ENCODE peak calls at places on chromosomes 12 and 14, in six cellular contexts. K is CD4-positive, alpha-beta T cell; Z is left ventricle myocardium inferior; P is ovary; C is tibial artery; R is spleen. Y is an unnamed sample.

GRCh38 chr14:103143535-103143934 is 20.3 kb downstream of the TNFAIP2 start:
- DNase-seq in C (no peak), P (no peak), R (no peak), Z (no peak), K (no peak), Y (no peak)

GRCh38 chr12:75683220-75683619 is 171.8 kb upstream of the KRR1 start:
- DNase-seq in Z (no peak), R (no peak), K (no peak), P (no peak), C (no peak), Y (no peak)

GRCh38 chr12:3266638-3267037 is 189.5 kb downstream of the TSPAN9 start:
- DNase-seq in R (no peak), Z (no peak), K (no peak), C (no peak), P (no peak), Y (no peak)

GRCh38 chr12:1591029-1591428 is 3.4 kb downstream of the FBXL14 start:
- DNase-seq in K (no peak), P (no peak), Z (no peak), C (no peak), R (no peak), Y (no peak)

GRCh38 chr14:64717870-64718269 is 13.6 kb downstream of the PLEKHG3 start:
- DNase-seq in Z (no peak), R (no peak), K (no peak), C (peak), P (peak), Y (no peak)

GRCh38 chr12:100826323-100826722 is 31.7 kb downstream of the ANO4 start:
- DNase-seq in K (no peak), R (no peak), P (peak), C (no peak), Z (peak), Y (peak)

GRCh38 chr12:81797100-81797499 is 38.0 kb upstream of the PPFIA2 start:
- DNase-seq in R (no peak), P (no peak), Z (no peak), K (no peak), C (no peak), Y (no peak)

GRCh38 chr12:124883263-124883876 is 19.7 kb upstream of the SCARB1 start:
- DNase-seq in C (no peak), P (no peak), R (no peak), K (no peak), Z (no peak), Y (no peak)

GRCh38 chr14:70576891-70577290 is 23.6 kb downstream of the MED6 start:
- DNase-seq in Z (no peak), C (no peak), K (no peak), R (no peak), P (no peak), Y (no peak)

GRCh38 chr12:47844264-47845020 is 24.7 kb upstream of the HDAC7 start:
- DNase-seq in C (peak), R (peak), K (no peak), Z (no peak), P (peak), Y (no peak)

GRCh38 chr12:109711596-109712461 is 1.8 kb upstream of the FAM222A start:
- DNase-seq in K (no peak), R (no peak), P (no peak), Z (peak), C (no peak), Y (no peak)

GRCh38 chr12:70154960-70155589 is 88.2 kb upstream of the CNOT2 start:
- DNase-seq in C (no peak), P (no peak), Z (no peak), K (no peak), R (no peak), Y (no peak)

GRCh38 chr12:127172857-127173256 is 1094.1 kb upstream of the TMEM132C start:
- DNase-seq in K (no peak), R (no peak), P (no peak), Z (no peak), C (no peak), Y (no peak)

GRCh38 chr12:58566599-58566998 is 353.7 kb downstream of the LRIG3 start:
- DNase-seq in Z (no peak), K (no peak), R (no peak), C (no peak), P (no peak), Y (no peak)

GRCh38 chr14:100775351-100775830 is 48.7 kb downstream of the DLK1 start:
- DNase-seq in R (peak), C (peak), P (peak), K (no peak), Z (no peak), Y (no peak)

GRCh38 chr12:92753976-92754885 is 51.4 kb downstream of the PLEKHG7 start:
- DNase-seq in K (no peak), P (no peak), Z (no peak), C (no peak), R (no peak), Y (no peak)

DNA sequence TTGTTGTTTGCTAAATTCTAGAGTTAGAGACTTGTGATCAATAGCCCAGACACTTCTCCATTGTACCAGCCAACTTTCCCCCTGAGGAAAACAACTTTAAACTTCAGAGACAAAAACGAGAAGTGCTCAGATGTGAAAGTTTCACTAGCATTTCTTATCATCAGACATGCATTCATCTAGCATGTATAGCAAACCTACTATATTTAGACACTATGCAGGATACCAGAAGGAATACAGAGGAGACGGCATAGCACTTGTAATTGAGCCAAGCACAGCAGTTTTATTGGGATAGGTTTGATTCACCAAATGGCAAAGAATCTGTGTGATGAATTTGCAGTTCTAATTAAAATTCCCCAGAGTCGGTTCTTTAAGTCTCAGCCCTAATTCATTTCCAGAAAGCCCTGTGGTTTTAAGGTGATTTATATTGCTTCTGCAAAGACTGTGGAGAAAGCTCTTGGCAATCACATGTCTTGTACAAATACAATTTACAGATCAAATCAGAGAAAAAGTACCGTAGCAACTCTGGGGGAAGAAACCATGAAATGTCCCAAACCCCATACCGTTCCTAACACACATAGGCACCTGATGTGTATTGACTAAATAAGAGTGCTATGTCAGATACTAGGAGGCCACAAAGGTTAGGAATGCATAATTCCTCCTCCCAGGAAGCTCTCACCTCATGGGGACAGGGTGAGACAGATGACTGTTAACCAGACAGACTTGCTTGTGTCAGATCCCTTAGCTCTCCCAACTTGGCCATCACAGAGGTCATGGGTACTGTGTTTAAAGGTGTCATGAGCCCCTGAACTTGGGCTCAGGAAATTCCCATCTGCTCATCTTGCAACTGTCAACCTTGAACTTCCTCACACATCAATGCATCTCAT is 69.6 kb upstream of the KRAS start:
- DNase-seq in C (no peak), K (no peak), Z (no peak), R (no peak), P (no peak), Y (no peak)
- H3K27ac ChIP-seq in C (no peak), K (no peak), Z (no peak), R (no peak), P (no peak), Y (no peak)

GRCh38 chr12:45077259-45077658 is 26.4 kb upstream of the DBX2 start:
- DNase-seq in C (no peak), K (no peak), P (no peak), R (no peak), Z (no peak), Y (no peak)
- H3K27ac ChIP-seq in C (no peak), K (no peak), P (no peak), R (no peak), Z (no peak), Y (no peak)

GRCh38 chr12:131096681-131097181 is 143.0 kb downstream of the ADGRD1 start:
- DNase-seq in R (peak), P (peak), Z (no peak), K (no peak), C (peak), Y (no peak)

GRCh38 chr12:131097247-131098177 is 143.8 kb downstream of the ADGRD1 start:
- DNase-seq in K (no peak), C (peak), Z (peak), P (peak), R (peak), Y (no peak)

GRCh38 chr12:131093971-131094830 is 140.5 kb downstream of the ADGRD1 start:
- DNase-seq in Z (no peak), K (no peak), R (peak), C (peak), P (peak), Y (no peak)

GRCh38 chr12:131094831-131095805 is 141.4 kb downstream of the ADGRD1 start:
- DNase-seq in K (no peak), C (peak), P (peak), R (peak), Z (no peak), Y (no peak)

DNA sequence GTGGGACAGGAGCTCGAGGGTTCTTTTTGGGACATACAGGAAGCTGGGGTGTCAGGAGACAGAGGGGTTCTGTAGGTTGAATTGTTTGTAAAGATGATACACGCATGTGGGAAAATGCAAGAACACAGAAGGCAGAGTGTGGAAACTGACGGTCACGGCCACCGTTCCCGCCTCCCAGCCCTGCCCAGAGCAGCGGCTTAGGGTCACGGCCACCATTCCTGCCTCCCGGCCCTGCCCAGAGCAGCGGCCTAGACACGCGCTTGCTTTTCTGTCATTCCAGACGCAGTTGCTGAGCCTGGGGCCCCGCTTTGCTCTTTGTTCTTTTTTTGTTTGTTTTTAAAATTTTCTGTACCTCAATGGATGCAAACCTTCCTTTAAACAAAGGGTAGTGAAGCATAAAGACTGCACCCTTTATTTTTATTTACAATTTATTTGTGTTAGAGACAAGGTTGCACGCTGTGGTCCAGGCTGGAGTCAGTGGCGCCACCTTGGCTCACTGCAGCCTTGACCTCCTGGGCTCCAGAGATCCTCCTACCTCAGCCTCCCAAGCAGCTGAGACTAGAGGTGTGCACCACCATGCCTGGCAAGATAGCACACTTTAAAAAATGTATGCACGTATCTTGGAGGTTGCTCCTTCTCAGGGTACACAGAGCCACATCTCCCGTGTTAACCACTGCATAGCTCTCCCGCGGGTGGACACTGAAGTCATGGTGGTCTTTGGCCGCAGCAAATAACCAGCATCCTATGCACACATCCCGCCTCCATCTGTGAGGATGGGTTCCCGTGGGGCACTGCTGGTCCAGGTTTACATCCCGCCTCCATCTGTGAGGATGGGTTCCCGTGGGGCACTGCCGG is 142.3 kb downstream of the ADGRD1 start:
- DNase-seq in Z (no peak), C (no peak), P (peak), K (no peak), R (peak), Y (no peak)
- H3K27ac ChIP-seq in Z (no peak), C (no peak), P (no peak), K (no peak), R (no peak), Y (no peak)

DNA sequence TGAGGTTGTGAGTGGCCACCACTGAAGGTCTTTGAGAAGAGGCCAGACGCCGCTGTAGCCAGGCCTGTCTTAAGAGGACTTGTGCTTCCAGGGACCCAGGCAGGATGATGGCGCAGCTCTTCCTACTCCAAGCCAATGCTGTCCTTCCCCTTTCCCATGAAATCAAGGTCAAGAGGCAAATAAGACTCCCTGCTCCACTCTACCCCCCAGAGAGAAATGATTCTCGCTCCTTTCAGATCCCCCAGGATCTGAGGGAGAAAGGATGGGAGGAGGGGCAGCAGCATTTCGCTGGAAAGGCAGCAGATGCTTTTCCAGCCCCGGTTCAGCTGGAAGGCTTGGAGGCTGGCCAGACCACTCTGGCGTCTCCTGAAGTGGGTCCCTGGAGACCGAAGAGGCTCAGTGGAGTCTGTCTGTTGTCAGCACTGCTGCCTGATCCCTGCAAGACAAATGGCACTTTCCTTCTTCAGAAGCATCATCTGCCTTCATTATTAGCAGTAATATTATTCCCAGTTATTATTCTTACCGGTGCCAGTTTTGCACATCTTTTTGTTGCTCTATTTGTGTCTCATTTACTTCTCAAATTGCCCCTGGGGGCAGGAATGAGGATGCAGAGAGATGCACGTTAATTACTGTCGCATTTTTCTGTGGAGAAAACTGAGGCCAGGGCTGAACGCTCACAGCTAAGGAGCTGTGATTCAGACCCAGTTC is 51.4 kb downstream of the C14orf132 start:
- DNase-seq in R (peak), P (peak), K (no peak), Z (peak), C (peak), Y (no peak)
- H3K27ac ChIP-seq in R (no peak), P (no peak), K (no peak), Z (no peak), C (no peak), Y (no peak)

GRCh38 chr12:131850856-131851559 is 22.8 kb downstream of the MMP17 start:
- DNase-seq in R (peak), K (no peak), P (no peak), Z (no peak), C (no peak), Y (no peak)
- H3K27ac ChIP-seq in R (no peak), K (no peak), P (no peak), Z (no peak), C (no peak), Y (no peak)

DNA sequence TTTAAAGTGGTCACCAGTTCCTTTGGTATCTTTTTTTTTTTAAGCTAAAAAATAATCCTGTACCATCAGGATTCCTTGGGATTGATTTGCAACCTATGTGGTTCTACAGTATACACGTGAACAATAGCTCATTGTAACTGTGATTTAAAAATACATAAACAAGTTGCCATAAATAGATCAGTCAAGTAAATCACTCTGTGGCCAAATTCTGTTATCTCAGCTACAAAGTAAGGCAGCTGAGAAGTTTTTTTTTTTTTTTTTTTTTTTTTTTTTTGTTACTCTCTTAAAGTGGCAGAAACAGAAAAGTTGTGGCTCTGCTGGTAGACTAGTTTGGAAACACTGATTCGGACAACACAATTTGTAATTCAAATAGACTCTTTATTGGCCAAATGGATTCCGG is 104.5 kb downstream of the PRICKLE1 start:
- DNase-seq in Z (no peak), C (no peak), R (no peak), K (no peak), P (no peak), Y (no peak)
- H3K27ac ChIP-seq in Z (peak), C (no peak), R (no peak), K (no peak), P (no peak), Y (no peak)

DNA sequence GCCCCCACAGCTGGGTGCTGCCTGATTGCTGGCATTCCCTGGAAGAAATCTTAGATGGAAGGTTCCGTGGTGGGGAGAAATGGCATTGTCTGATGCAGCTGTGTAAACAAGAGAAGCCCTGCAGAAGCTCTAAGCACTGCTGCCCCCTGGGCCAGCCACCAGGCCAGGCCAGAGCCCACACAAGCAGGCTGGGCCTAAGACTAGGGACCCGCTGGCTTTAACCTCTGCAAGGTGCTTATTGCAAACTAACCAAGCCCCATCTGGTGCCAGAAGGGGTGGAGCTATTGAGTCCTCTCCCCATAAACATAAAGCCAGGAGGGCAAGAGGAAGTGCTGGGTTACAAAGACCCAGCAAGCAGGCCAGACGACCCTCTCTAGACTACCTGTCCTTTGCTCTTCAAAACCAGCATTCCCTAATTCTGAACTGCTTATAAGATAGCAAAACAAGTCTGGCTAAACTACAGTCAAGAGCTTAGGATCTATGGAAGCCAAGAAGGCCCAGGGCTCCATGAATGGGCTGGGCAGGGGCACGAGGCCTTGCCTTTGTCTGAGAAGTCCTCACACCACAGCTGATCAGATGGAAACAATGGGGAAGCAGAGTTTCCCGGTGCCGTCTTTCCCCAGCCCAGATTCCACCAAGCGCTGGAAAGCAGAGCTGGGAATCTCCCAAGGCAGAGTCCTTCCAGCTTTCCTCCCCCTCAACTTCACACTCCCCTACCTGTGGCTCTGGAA is 28.8 kb downstream of the P2RX4 start:
- DNase-seq in K (no peak), R (no peak), C (no peak), Z (no peak), P (no peak), Y (no peak)
- H3K27ac ChIP-seq in K (peak), R (no peak), C (no peak), Z (no peak), P (peak), Y (no peak)

GRCh38 chr12:49049566-49050224 is 10.9 kb downstream of the KMT2D start:
- DNase-seq in K (no peak), R (peak), P (no peak), Z (no peak), C (no peak), Y (no peak)
- H3K27ac ChIP-seq in K (no peak), R (no peak), P (no peak), Z (no peak), C (no peak), Y (no peak)

GRCh38 chr14:67447033-67447381 is 35.0 kb upstream of the PLEK2 start:
- DNase-seq in Z (no peak), P (no peak), K (no peak), R (no peak), C (no peak), Y (no peak)
- H3K27ac ChIP-seq in Z (peak), P (no peak), K (no peak), R (no peak), C (no peak), Y (no peak)

GRCh38 chr14:105527381-105528196 is 1.2 kb downstream of the TMEM121 start:
- DNase-seq in C (peak), P (no peak), Z (no peak), R (peak), K (no peak), Y (no peak)

GRCh38 chr14:105528859-105529505 is 2.6 kb downstream of the TMEM121 start:
- DNase-seq in K (no peak), R (peak), C (peak), Z (no peak), P (no peak), Y (no peak)

GRCh38 chr14:105529506-105530445 is 3.4 kb downstream of the TMEM121 start:
- DNase-seq in Z (no peak), P (no peak), K (peak), R (peak), C (peak), Y (no peak)

GRCh38 chr14:105526781-105527380 is 498 bp downstream of the TMEM121 start:
- DNase-seq in P (no peak), C (peak), R (peak), Z (no peak), K (no peak), Y (no peak)

DNA sequence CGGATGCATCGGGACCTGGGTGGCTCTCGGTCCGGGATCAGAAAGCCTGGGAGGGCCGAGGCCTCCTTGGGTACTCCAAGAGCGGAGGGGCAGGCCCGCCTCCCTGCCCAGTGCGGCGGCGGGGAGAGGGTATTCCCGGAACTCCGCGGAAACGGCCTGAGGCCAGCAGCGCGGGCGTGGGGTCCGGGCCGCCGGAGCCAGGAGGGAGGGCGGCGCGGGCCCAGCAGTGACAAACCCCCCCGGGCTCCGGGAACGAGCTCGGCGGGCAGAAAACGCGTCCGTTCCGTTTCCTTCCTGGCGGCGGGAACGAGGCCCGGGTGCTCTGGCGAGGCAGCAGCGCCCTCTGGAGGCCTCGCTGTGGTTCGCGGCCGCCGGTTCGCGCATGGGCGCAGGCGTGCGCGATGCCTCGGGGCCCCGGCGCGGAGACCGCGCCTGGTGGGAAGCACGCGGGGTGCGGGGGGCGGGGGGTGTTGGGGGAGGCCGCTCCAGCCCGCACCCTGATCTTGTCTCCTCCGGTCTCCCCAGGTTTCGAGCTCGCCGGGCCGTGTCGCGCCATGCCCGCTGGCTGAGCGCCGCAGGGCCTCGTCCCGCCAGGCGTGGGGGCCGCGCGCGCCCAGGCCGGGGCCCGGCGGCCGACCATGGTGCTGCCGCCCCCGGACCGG is 1.9 kb downstream of the TMEM121 start:
- DNase-seq in P (peak), K (peak), R (peak), Z (peak), C (peak), Y (peak)
- H3K27ac ChIP-seq in P (no peak), K (no peak), R (no peak), Z (peak), C (peak), Y (peak)

Y was measured in substantia nigra.